ENCODE peak calls at places on chromosomes 6 and 20, in nine cellular contexts. One of them, this sample, is unnamed. For H3K4me1, the result is how much of the 10 kb centered on the place peaks cover.

GRCh38 chr6:90284236-90284744 is 12.4 kb downstream of the BACH2 start:
- DNase-seq in psoas muscle: no peak
- DNase-seq in prostate gland: no peak
- DNase-seq in mammary epithelial cell: peak
- DNase-seq in neural progenitor cell: peak
- DNase-seq in GM23248: peak
- DNase-seq in cardiac muscle cell: no peak
- DNase-seq in ovary: peak
- DNase-seq in lower lobe of right lung: no peak
- DNase-seq in this sample: peak

GRCh38 chr6:44355640-44356039 is 13.2 kb downstream of the SPATS1 start:
- DNase-seq in ovary: no peak
- DNase-seq in neural progenitor cell: no peak
- DNase-seq in lower lobe of right lung: no peak
- DNase-seq in prostate gland: no peak
- DNase-seq in cardiac muscle cell: no peak
- DNase-seq in psoas muscle: no peak
- DNase-seq in mammary epithelial cell: no peak
- DNase-seq in GM23248: no peak
- DNase-seq in this sample: no peak

GRCh38 chr20:63160641-63161175 is 55.2 kb downstream of the YTHDF1 start:
- DNase-seq in mammary epithelial cell: no peak
- DNase-seq in psoas muscle: no peak
- DNase-seq in prostate gland: no peak
- DNase-seq in cardiac muscle cell: no peak
- DNase-seq in GM23248: no peak
- DNase-seq in neural progenitor cell: no peak
- DNase-seq in ovary: no peak
- DNase-seq in lower lobe of right lung: no peak
- DNase-seq in this sample: no peak

GRCh38 chr6:121791396-121792315 is 356.2 kb downstream of the GJA1 start:
- DNase-seq in GM23248: peak
- DNase-seq in neural progenitor cell: peak
- DNase-seq in cardiac muscle cell: no peak
- DNase-seq in ovary: no peak
- DNase-seq in psoas muscle: no peak
- DNase-seq in mammary epithelial cell: no peak
- DNase-seq in prostate gland: no peak
- DNase-seq in lower lobe of right lung: no peak
- DNase-seq in this sample: peak

GRCh38 chr6:168671028-168671862 is 230.3 kb downstream of the SMOC2 start:
- DNase-seq in mammary epithelial cell: no peak
- DNase-seq in lower lobe of right lung: no peak
- DNase-seq in prostate gland: no peak
- DNase-seq in ovary: no peak
- DNase-seq in neural progenitor cell: no peak
- DNase-seq in GM23248: no peak
- DNase-seq in psoas muscle: no peak
- DNase-seq in cardiac muscle cell: no peak
- DNase-seq in this sample: no peak

GRCh38 chr6:48184644-48185043 is 73.6 kb upstream of the PTCHD4 start:
- DNase-seq in GM23248: no peak
- DNase-seq in cardiac muscle cell: no peak
- DNase-seq in prostate gland: no peak
- DNase-seq in neural progenitor cell: no peak
- DNase-seq in lower lobe of right lung: no peak
- DNase-seq in psoas muscle: no peak
- DNase-seq in mammary epithelial cell: no peak
- DNase-seq in ovary: no peak
- DNase-seq in this sample: no peak

GRCh38 chr6:167799033-167799933 is 27.4 kb upstream of the AFDN start:
- DNase-seq in lower lobe of right lung: no peak
- DNase-seq in psoas muscle: no peak
- DNase-seq in cardiac muscle cell: no peak
- DNase-seq in ovary: no peak
- DNase-seq in prostate gland: no peak
- DNase-seq in GM23248: peak
- DNase-seq in neural progenitor cell: no peak
- DNase-seq in mammary epithelial cell: no peak
- DNase-seq in this sample: peak

GRCh38 chr20:2809690-2810089 is 5.1 kb upstream of the C20orf141 start:
- DNase-seq in prostate gland: no peak
- DNase-seq in cardiac muscle cell: no peak
- DNase-seq in mammary epithelial cell: no peak
- DNase-seq in lower lobe of right lung: no peak
- DNase-seq in GM23248: no peak
- DNase-seq in neural progenitor cell: no peak
- DNase-seq in ovary: no peak
- DNase-seq in psoas muscle: no peak
- DNase-seq in this sample: no peak

GRCh38 chr20:47459344-47460073 is 42.2 kb upstream of the NCOA3 start:
- DNase-seq in GM23248: no peak
- DNase-seq in psoas muscle: no peak
- DNase-seq in lower lobe of right lung: no peak
- DNase-seq in ovary: no peak
- DNase-seq in cardiac muscle cell: no peak
- DNase-seq in prostate gland: no peak
- DNase-seq in neural progenitor cell: no peak
- DNase-seq in mammary epithelial cell: no peak
- DNase-seq in this sample: no peak

GRCh38 chr20:47456952-47457724 is 44.5 kb upstream of the NCOA3 start:
- DNase-seq in cardiac muscle cell: no peak
- DNase-seq in prostate gland: no peak
- DNase-seq in mammary epithelial cell: peak
- DNase-seq in ovary: no peak
- DNase-seq in psoas muscle: no peak
- DNase-seq in GM23248: peak
- DNase-seq in neural progenitor cell: no peak
- DNase-seq in lower lobe of right lung: no peak
- DNase-seq in this sample: peak

GRCh38 chr20:47464380-47465101 is 37.1 kb upstream of the NCOA3 start:
- DNase-seq in GM23248: peak
- DNase-seq in prostate gland: peak
- DNase-seq in ovary: no peak
- DNase-seq in neural progenitor cell: no peak
- DNase-seq in cardiac muscle cell: no peak
- DNase-seq in psoas muscle: peak
- DNase-seq in lower lobe of right lung: no peak
- DNase-seq in mammary epithelial cell: peak
- DNase-seq in this sample: peak

GRCh38 chr20:47465335-47466090 is 36.2 kb upstream of the NCOA3 start:
- DNase-seq in lower lobe of right lung: no peak
- DNase-seq in neural progenitor cell: no peak
- DNase-seq in prostate gland: no peak
- DNase-seq in mammary epithelial cell: no peak
- DNase-seq in GM23248: no peak
- DNase-seq in cardiac muscle cell: no peak
- DNase-seq in psoas muscle: no peak
- DNase-seq in ovary: no peak
- DNase-seq in this sample: no peak

DNA sequence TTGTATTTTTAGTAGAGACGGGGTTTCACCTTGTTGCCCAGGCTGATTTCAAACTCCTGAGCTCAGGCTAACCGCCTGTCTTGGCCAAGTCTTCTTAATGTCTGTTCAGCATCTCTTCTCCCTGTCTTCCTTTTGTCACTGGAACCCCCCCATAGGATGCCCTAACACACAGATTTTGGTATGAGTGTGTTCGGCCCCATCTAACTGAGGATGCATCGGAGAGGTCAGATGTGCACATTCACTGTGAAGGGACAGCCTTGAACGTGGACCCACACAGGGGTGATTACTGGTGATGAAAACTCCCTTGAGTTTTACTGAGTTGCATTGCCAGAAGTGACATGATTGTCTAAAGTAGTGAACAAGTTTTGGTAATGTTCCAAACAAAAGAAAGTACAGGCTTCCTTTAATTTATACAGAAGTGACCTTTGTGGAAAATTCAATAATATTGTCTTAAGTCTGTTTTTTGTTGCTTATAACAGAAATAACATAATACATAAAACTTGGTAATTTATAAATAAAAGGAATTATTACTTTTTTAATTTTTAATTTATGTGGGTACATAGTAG is 40.5 kb upstream of the NCOA3 start:
- DNase-seq in prostate gland: no peak
- DNase-seq in GM23248: no peak
- DNase-seq in neural progenitor cell: no peak
- DNase-seq in ovary: no peak
- DNase-seq in psoas muscle: no peak
- DNase-seq in mammary epithelial cell: no peak
- DNase-seq in lower lobe of right lung: no peak
- DNase-seq in cardiac muscle cell: no peak
- DNase-seq in this sample: no peak
- H3K4me1 ChIP-seq in prostate gland: under half
- H3K4me1 ChIP-seq in GM23248: under half
- H3K4me1 ChIP-seq in neural progenitor cell: under half
- H3K4me1 ChIP-seq in ovary: under half
- H3K4me1 ChIP-seq in psoas muscle: under half
- H3K4me1 ChIP-seq in mammary epithelial cell: under half
- H3K4me1 ChIP-seq in lower lobe of right lung: under half
- H3K4me1 ChIP-seq in cardiac muscle cell: under half
- H3K4me1 ChIP-seq in this sample: under half

DNA sequence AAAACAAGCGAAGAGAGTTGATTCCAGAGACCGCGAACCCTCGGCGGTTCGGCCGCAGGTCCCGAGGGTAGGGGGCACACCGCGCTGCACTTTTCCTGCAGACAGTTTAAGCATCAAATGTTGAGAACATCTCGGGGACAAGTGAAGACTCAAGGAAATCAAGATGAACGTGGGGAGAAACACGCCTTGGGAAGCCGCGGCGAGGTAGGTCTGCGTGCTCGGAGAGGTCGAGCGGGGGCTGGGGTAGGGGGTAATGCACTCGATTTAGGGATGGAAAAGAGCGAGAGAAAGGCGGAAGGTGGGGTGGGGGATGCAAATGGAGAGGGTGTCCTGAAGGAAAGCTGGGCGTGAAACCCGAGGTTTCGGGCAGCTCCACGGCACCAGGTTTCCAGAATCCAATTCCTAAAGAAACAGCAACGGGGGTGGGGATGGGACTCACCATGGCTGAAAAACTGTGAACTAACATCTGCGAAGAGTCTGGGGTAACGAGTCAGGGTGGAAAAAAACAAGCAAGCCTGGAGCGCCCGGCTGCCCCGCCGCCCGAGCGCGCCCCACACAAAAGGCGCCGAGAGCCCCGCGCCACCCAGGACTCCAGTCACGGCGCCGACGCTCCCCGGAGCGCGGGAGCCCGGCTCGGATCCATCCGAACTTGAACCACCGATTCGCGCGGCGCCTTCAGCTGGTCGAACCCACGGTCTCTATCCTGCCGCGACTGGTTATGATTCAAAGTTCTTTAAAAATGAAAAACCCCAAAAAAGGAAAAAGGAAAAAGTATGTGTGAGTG is 3.6 kb downstream of the TFAP2A start:
- DNase-seq in lower lobe of right lung: no peak
- DNase-seq in prostate gland: no peak
- DNase-seq in neural progenitor cell: peak
- DNase-seq in psoas muscle: no peak
- DNase-seq in ovary: no peak
- DNase-seq in mammary epithelial cell: peak
- DNase-seq in cardiac muscle cell: no peak
- DNase-seq in GM23248: peak
- DNase-seq in this sample: peak
- H3K4me3 ChIP-seq in lower lobe of right lung: peak
- H3K4me3 ChIP-seq in prostate gland: peak
- H3K4me3 ChIP-seq in neural progenitor cell: peak
- H3K4me3 ChIP-seq in psoas muscle: peak
- H3K4me3 ChIP-seq in ovary: peak
- H3K4me3 ChIP-seq in mammary epithelial cell: peak
- H3K4me3 ChIP-seq in cardiac muscle cell: peak
- H3K4me3 ChIP-seq in GM23248: peak
- H3K4me3 ChIP-seq in this sample: peak

GRCh38 chr20:58700823-58701222 is 8.2 kb downstream of the NPEPL1 start:
- DNase-seq in neural progenitor cell: no peak
- DNase-seq in cardiac muscle cell: no peak
- DNase-seq in ovary: no peak
- DNase-seq in mammary epithelial cell: no peak
- DNase-seq in psoas muscle: no peak
- DNase-seq in lower lobe of right lung: no peak
- DNase-seq in GM23248: no peak
- DNase-seq in prostate gland: no peak
- DNase-seq in this sample: no peak
- H3K4me1 ChIP-seq in neural progenitor cell: under half
- H3K4me1 ChIP-seq in cardiac muscle cell: under half
- H3K4me1 ChIP-seq in ovary: under half
- H3K4me1 ChIP-seq in mammary epithelial cell: under half
- H3K4me1 ChIP-seq in psoas muscle: under half
- H3K4me1 ChIP-seq in lower lobe of right lung: under half
- H3K4me1 ChIP-seq in GM23248: under half
- H3K4me1 ChIP-seq in prostate gland: under half
- H3K4me1 ChIP-seq in this sample: under half

GRCh38 chr6:118889163-118889562 is 4.8 kb upstream of the ASF1A start:
- DNase-seq in neural progenitor cell: no peak
- DNase-seq in psoas muscle: no peak
- DNase-seq in lower lobe of right lung: no peak
- DNase-seq in cardiac muscle cell: no peak
- DNase-seq in mammary epithelial cell: no peak
- DNase-seq in prostate gland: no peak
- DNase-seq in GM23248: no peak
- DNase-seq in ovary: no peak
- DNase-seq in this sample: no peak

GRCh38 chr6:118892248-118893094 is 1.5 kb upstream of the ASF1A start:
- DNase-seq in psoas muscle: no peak
- DNase-seq in prostate gland: no peak
- DNase-seq in mammary epithelial cell: no peak
- DNase-seq in cardiac muscle cell: no peak
- DNase-seq in ovary: no peak
- DNase-seq in lower lobe of right lung: no peak
- DNase-seq in neural progenitor cell: no peak
- DNase-seq in GM23248: peak
- DNase-seq in this sample: no peak

GRCh38 chr6:118893882-118894424 is at the start of gene ASF1A:
- DNase-seq in psoas muscle: peak
- DNase-seq in lower lobe of right lung: peak
- DNase-seq in mammary epithelial cell: peak
- DNase-seq in prostate gland: peak
- DNase-seq in cardiac muscle cell: peak
- DNase-seq in GM23248: peak
- DNase-seq in ovary: peak
- DNase-seq in neural progenitor cell: peak
- DNase-seq in this sample: peak

GRCh38 chr6:118893095-118893881 is 664 bp upstream of the ASF1A start:
- DNase-seq in prostate gland: peak
- DNase-seq in lower lobe of right lung: no peak
- DNase-seq in neural progenitor cell: no peak
- DNase-seq in psoas muscle: no peak
- DNase-seq in ovary: peak
- DNase-seq in mammary epithelial cell: peak
- DNase-seq in GM23248: peak
- DNase-seq in cardiac muscle cell: peak
- DNase-seq in this sample: peak

DNA sequence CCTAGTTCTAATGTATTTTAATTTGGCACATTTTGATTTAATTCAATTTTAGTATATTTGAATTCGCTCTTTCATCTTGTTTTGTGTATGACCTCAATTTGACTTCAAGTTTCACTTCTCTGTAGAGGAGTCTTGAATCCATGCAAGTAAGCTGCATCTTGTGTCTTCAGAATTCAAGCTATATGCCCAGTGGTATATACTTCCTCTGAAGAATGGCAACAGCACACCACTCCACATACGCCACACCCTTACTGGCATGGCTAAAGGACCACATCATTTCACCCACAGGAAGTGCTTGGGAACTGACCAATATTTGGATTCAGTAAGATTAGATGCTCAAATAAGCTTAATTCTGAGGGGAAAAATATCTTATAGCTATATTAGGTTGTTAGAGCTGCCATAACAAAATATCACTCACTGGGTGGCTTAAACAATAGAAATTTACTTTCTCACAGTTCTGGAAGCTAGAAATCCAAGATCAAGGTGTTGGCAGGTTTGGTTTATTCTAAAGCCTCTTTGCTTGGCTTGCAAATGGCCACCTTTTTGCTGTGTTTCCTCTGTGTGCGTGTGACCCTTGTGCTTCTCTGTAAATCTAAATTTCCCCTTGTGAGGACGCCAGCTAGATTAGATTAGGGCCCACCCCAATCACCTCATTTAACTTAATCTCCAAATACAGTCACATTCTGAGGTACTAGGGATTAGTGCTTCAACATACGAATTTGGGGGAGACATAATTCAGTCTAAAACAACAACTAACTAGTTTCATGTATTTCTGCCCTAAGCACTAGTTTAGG is 2.8 kb upstream of the ASF1A start:
- DNase-seq in ovary: no peak
- DNase-seq in psoas muscle: no peak
- DNase-seq in cardiac muscle cell: no peak
- DNase-seq in neural progenitor cell: no peak
- DNase-seq in GM23248: peak
- DNase-seq in prostate gland: no peak
- DNase-seq in lower lobe of right lung: no peak
- DNase-seq in mammary epithelial cell: no peak
- DNase-seq in this sample: peak
- H3K4me3 ChIP-seq in ovary: no peak
- H3K4me3 ChIP-seq in psoas muscle: no peak
- H3K4me3 ChIP-seq in cardiac muscle cell: no peak
- H3K4me3 ChIP-seq in neural progenitor cell: no peak
- H3K4me3 ChIP-seq in GM23248: no peak
- H3K4me3 ChIP-seq in prostate gland: no peak
- H3K4me3 ChIP-seq in lower lobe of right lung: no peak
- H3K4me3 ChIP-seq in mammary epithelial cell: no peak
- H3K4me3 ChIP-seq in this sample: peak